ENCODE peak calls at places on chromosomes 7 and 10, in seven cellular contexts. O, X, A, V, U, M and C are unnamed samples.

GRCh38 chr10:72000073-72001025 is 36.2 kb downstream of the CHST3 start:
- DNase-seq in O (no peak), X (no peak), A (no peak), V (no peak), U (no peak), M (no peak), C (no peak)

GRCh38 chr10:10499839-10500238 is 517.8 kb upstream of the CELF2 start:
- DNase-seq in O (no peak), X (no peak), A (peak; percentile 76), V (peak; percentile 79), U (no peak), M (no peak), C (peak; percentile 75)

GRCh38 chr10:1413823-1414222 is 323.5 kb downstream of the ADARB2 start:
- DNase-seq in O (no peak), X (no peak), A (no peak), V (no peak), U (peak; percentile 7), M (peak; percentile 55), C (no peak)

GRCh38 chr7:2120251-2120660 is 112.5 kb downstream of the MAD1L1 start:
- DNase-seq in O (no peak), X (no peak), A (no peak), V (no peak), U (no peak), M (no peak), C (no peak)

GRCh38 chr7:29764227-29764626 is 42.1 kb upstream of the WIPF3 start:
- DNase-seq in O (peak; percentile 11), X (peak; percentile 33), A (no peak), V (no peak), U (no peak), M (no peak), C (no peak)

GRCh38 chr7:120412139-120412538 is 139.2 kb downstream of the KCND2 start:
- DNase-seq in O (no peak), X (no peak), A (no peak), V (no peak), U (no peak), M (no peak), C (no peak)

GRCh38 chr10:30155401-30155800 is 96.0 kb upstream of the JCAD start:
- DNase-seq in O (no peak), X (no peak), A (no peak), V (peak; percentile 16), U (no peak), M (no peak), C (no peak)

GRCh38 chr10:74586088-74586585 is 240.3 kb upstream of the KAT6B start:
- DNase-seq in O (peak; percentile 38), X (peak; percentile 15), A (peak; percentile 66), V (peak; percentile 23), U (no peak), M (no peak), C (no peak)

DNA sequence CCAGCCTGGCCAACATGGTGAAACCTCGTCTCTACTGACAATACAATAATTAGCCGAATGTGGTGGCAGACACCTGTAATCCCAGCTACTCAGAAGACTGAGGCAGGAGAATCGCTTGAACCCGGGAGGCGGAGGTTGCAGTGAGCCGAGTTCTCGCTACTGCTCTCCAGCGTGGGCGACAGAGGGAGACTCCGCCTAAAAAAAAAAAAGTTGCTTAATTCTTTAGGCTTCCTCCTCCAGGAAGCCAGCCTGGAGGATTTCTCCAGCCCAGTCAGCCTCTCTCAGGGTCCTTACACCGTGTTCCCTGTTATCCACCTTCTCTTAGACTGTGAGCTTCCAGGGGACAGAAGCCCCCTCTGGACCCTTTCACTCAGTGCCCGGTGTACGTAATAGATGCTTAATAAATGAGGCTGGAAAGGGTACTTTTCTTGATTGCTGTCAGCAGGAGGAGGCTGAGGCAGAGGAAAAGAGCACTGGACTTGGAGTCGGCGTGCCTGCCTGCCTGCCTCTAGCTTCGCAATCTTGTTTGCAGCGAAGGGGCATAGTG is 16.4 kb upstream of the NODAL start:
- DNase-seq in O (no peak), X (no peak), A (no peak), V (no peak), U (no peak), M (no peak), C (no peak)
- H3K4me3 ChIP-seq in O (peak overlapping the region; percentile 48), X (no peak overlapping the region), A (no peak overlapping the region), V (no peak overlapping the region), U (peak overlapping the region; percentile 35), M (peak overlapping the region; percentile 65), C (no peak overlapping the region)

GRCh38 chr10:133396035-133396624 is 2.2 kb downstream of the MTG1 start:
- DNase-seq in O (no peak), X (no peak), A (no peak), V (no peak), U (peak; percentile 36), M (peak; percentile 53), C (no peak)

GRCh38 chr10:133393401-133394063 is 425 bp upstream of the MTG1 start:
- DNase-seq in O (no peak), X (no peak), A (no peak), V (no peak), U (peak; percentile 46), M (no peak), C (peak; percentile 5)

GRCh38 chr10:133394801-133395221 is 854 bp downstream of the MTG1 start:
- DNase-seq in O (no peak), X (peak; percentile 27), A (no peak), V (no peak), U (peak; percentile 31), M (no peak), C (no peak)

GRCh38 chr10:133391761-133392518 is 2.0 kb upstream of the MTG1 start:
- DNase-seq in O (no peak), X (no peak), A (no peak), V (no peak), U (peak; percentile 33), M (no peak), C (no peak)

GRCh38 chr10:133394064-133394663 is at the start of gene MTG1:
- DNase-seq in O (peak; percentile 93), X (peak; percentile 96), A (peak; percentile 92), V (peak; percentile 87), U (peak; percentile 96), M (peak; percentile 94), C (peak; percentile 90)
- TF ChIP-seq CTCF in O (no peak), X (no peak), A (no peak), V (peak; percentile 17), U (peak; percentile 5), M (no peak), C (no peak)

GRCh38 chr10:50993817-50994251 is 80.5 kb upstream of the PRKG1 start:
- DNase-seq in O (peak; percentile 85), X (no peak), A (peak; percentile 90), V (peak; percentile 89), U (no peak), M (peak; percentile 78), C (peak; percentile 89)
- H3K4me3 ChIP-seq in O (no peak overlapping the region), X (no peak overlapping the region), A (peak overlapping the region; percentile 68), V (peak overlapping the region; percentile 82), U (no peak overlapping the region), M (peak overlapping the region; percentile 90), C (peak overlapping the region; percentile 91)

GRCh38 chr7:15323545-15323944 is 238.3 kb downstream of the AGMO start:
- DNase-seq in O (no peak), X (no peak), A (peak; percentile 49), V (no peak), U (no peak), M (no peak), C (peak; percentile 20)

GRCh38 chr7:15330943-15331342 is 230.9 kb downstream of the AGMO start:
- DNase-seq in O (no peak), X (no peak), A (no peak), V (no peak), U (no peak), M (no peak), C (no peak)

DNA sequence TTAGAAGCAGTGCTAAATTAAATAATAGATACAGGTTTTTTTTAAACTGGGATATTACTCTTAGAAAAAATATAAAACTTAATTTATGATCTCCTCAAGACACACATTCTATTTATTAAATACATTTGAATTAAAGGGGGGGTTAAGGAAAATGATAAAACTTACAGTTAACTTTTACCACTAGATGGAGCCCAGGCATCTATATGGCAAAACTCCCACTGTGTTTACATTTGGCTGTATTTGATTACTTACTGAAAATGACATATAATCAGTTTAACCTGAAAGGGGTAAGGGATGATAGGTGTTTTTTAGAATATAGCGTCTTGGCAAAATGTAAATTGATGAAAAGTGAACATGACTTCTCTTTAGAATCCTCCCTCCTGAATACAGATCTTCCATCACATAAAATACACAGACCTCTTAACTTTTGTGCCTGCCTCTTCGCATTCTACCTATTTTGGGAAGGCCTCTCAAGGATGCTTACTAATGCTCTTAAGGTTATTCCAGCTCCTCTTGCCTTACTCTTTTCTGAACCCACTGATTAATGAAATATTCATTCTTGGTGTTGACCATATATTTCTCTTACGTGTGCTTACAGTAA is 235.7 kb downstream of the AGMO start:
- DNase-seq in O (peak; percentile 59), X (peak; percentile 2), A (peak; percentile 61), V (peak; percentile 35), U (no peak), M (no peak), C (peak; percentile 73)
- TF ChIP-seq CTCF in O (peak; percentile 77), X (no peak), A (peak; percentile 46), V (peak; percentile 73), U (peak; percentile 59), M (no peak), C (peak; percentile 69)

GRCh38 chr10:4131407-4132215 is 346.6 kb upstream of the KLF6 start:
- DNase-seq in O (peak; percentile 66), X (no peak), A (peak; percentile 94), V (peak; percentile 93), U (no peak), M (no peak), C (peak; percentile 87)
- H3K4me3 ChIP-seq in O (peak overlapping the region; percentile 44), X (no peak overlapping the region), A (no peak overlapping the region), V (no peak overlapping the region), U (no peak overlapping the region), M (peak overlapping the region; percentile 39), C (no peak overlapping the region)

GRCh38 chr7:80681272-80681885 is 42.9 kb downstream of the CD36 start:
- DNase-seq in O (peak; percentile 55), X (no peak), A (peak; percentile 59), V (peak; percentile 35), U (no peak), M (no peak), C (peak; percentile 67)
- TF ChIP-seq CTCF in O (peak; percentile 70), X (no peak), A (peak; percentile 26), V (peak; percentile 56), U (peak; percentile 49), M (no peak), C (peak; percentile 53)

GRCh38 chr10:103585011-103585405 is 91.5 kb downstream of the NEURL1 start:
- DNase-seq in O (no peak), X (no peak), A (no peak), V (no peak), U (no peak), M (no peak), C (no peak)

GRCh38 chr10:103583871-103584215 is 90.3 kb downstream of the NEURL1 start:
- DNase-seq in O (no peak), X (no peak), A (no peak), V (no peak), U (no peak), M (no peak), C (no peak)

GRCh38 chr10:103582331-103583123 is 89.0 kb downstream of the NEURL1 start:
- DNase-seq in O (no peak), X (peak; percentile 51), A (no peak), V (no peak), U (no peak), M (no peak), C (no peak)

GRCh38 chr10:103587073-103587472 is 93.6 kb downstream of the NEURL1 start:
- DNase-seq in O (no peak), X (no peak), A (no peak), V (no peak), U (no peak), M (no peak), C (no peak)

GRCh38 chr10:103584216-103585010 is 90.9 kb downstream of the NEURL1 start:
- DNase-seq in O (no peak), X (no peak), A (peak; percentile 15), V (no peak), U (no peak), M (no peak), C (peak; percentile 14)
- H3K4me3 ChIP-seq in O (no peak overlapping the region), X (no peak overlapping the region), A (no peak overlapping the region), V (peak overlapping the region; percentile 35), U (peak overlapping the region; percentile 39), M (peak overlapping the region; percentile 66), C (peak overlapping the region; percentile 14)